ENCODE peak calls at places on chromosomes 13 and 19, in seven cellular contexts. H, G, M, F, I, O and V are unnamed samples.

GRCh38 chr13:26897706-26898550 is 137.3 kb upstream of the GPR12 start:
- DNase-seq in O (no peak), I (no peak), H (no peak), F (no peak), G (no peak), M (no peak), V (no peak)

GRCh38 chr19:49409441-49410029 is 13.7 kb downstream of the PTH2 start:
- DNase-seq in O (no peak), M (no peak), G (no peak), H (peak), I (peak), F (no peak), V (no peak)

GRCh38 chr19:48123907-48124675 is 13.5 kb upstream of the PLA2G4C start:
- DNase-seq in H (peak), I (no peak), M (no peak), F (no peak), G (peak), O (no peak), V (no peak)

GRCh38 chr13:29888306-29888705 is 37.9 kb upstream of the UBL3 start:
- DNase-seq in O (no peak), H (no peak), I (no peak), M (no peak), F (no peak), G (no peak), V (no peak)

GRCh38 chr13:66040506-66040905 is 1189.6 kb downstream of the PCDH9 start:
- DNase-seq in F (no peak), G (no peak), I (no peak), O (no peak), H (no peak), M (no peak), V (no peak)

GRCh38 chr19:3071764-3072163 is 9.5 kb upstream of the TLE5 start:
- DNase-seq in H (no peak), M (no peak), F (no peak), O (no peak), I (no peak), G (no peak), V (no peak)

GRCh38 chr13:30107126-30107525 is 200.2 kb downstream of the KATNAL1 start:
- DNase-seq in H (no peak), M (no peak), I (no peak), O (no peak), F (no peak), G (no peak), V (no peak)

GRCh38 chr19:51016798-51017683 is 2.5 kb downstream of the KLK10 start:
- DNase-seq in F (peak), H (peak), G (peak), I (no peak), O (peak), M (peak), V (peak)

GRCh38 chr19:33271246-33272021 is 30.9 kb downstream of the CEBPA start:
- DNase-seq in G (no peak), F (no peak), M (no peak), O (no peak), I (no peak), H (no peak), V (no peak)

GRCh38 chr19:29576761-29577661 is 29.1 kb upstream of the POP4 start:
- DNase-seq in O (no peak), F (peak), M (no peak), I (no peak), G (no peak), H (peak), V (no peak)

GRCh38 chr13:61592489-61592888 is 176.8 kb upstream of the PCDH20 start:
- DNase-seq in H (no peak), F (no peak), I (no peak), M (no peak), G (no peak), O (no peak), V (no peak)

GRCh38 chr19:50519006-50519575 is 5.4 kb upstream of the ASPDH start:
- DNase-seq in I (no peak), O (no peak), M (no peak), H (no peak), F (no peak), G (no peak), V (no peak)

GRCh38 chr13:25783480-25784081 is 268.2 kb downstream of the SHISA2 start:
- DNase-seq in I (no peak), M (no peak), H (no peak), O (peak), F (no peak), G (no peak), V (no peak)

GRCh38 chr13:59635591-59635990 is 528.1 kb downstream of the DIAPH3 start:
- DNase-seq in H (no peak), I (no peak), M (no peak), O (no peak), G (no peak), F (no peak), V (no peak)